ENCODE peak calls at places on chromosomes 3 and 15, in ten cellular contexts. K is heart left ventricle; Y is endothelial cell; S is head of caudate nucleus; M is activated naive CD4-positive, alpha-beta T cell treated with anti-CD3 and anti-CD28 coated beads, Interleukin-2, amount 50 U/mL, for 72 hours; N is amniotic stem cell; D is cortex of kidney; Z is NCI-H146; X is posterior cingulate gyrus; P is G401. V is an unnamed sample.

GRCh38 chr15:64134322-64134829 is 17.2 kb upstream of the SNX22 start:
- DNase-seq in K (no peak), Y (no peak), S (peak; percentile 92), M (no peak), N (no peak), D (no peak), Z (no peak), X (peak; percentile 95), P (peak; percentile 60), V (no peak)

GRCh38 chr3:23968467-23969184 is 23.5 kb downstream of the NR1D2 start:
- DNase-seq in K (no peak), Y (no peak), S (no peak), M (no peak), N (no peak), D (no peak), Z (no peak), X (no peak), P (no peak), V (no peak)

GRCh38 chr3:184352149-184352785 is 9.1 kb downstream of the CLCN2 start:
- DNase-seq in K (no peak), Y (no peak), S (no peak), M (no peak), N (no peak), D (no peak), Z (no peak), X (peak; percentile 70), P (no peak), V (no peak)

GRCh38 chr3:50317303-50317702 is 5.2 kb downstream of the HYAL2 start:
- DNase-seq in K (peak; percentile 14), Y (no peak), S (no peak), M (no peak), N (no peak), D (no peak), Z (no peak), X (peak; percentile 79), P (no peak), V (no peak)

GRCh38 chr3:151439652-151440125 is 21.2 kb downstream of the IGSF10 start:
- DNase-seq in K (no peak), Y (peak; percentile 46), S (peak; percentile 68), M (peak; percentile 35), N (peak; percentile 54), D (no peak), Z (peak; percentile 72), X (no peak), P (peak; percentile 41), V (peak; percentile 26)

GRCh38 chr3:66789584-66790237 is 208.4 kb upstream of the KBTBD8 start:
- DNase-seq in K (no peak), Y (no peak), S (no peak), M (no peak), N (no peak), D (no peak), Z (no peak), X (no peak), P (no peak), V (no peak)

GRCh38 chr15:75725719-75726607 is 13.3 kb upstream of the CSPG4 start:
- DNase-seq in K (no peak), Y (no peak), S (no peak), M (no peak), N (no peak), D (no peak), Z (no peak), X (peak; percentile 33), P (no peak), V (no peak)

GRCh38 chr3:150170843-150171513 is 200.3 kb upstream of the PFN2 start:
- DNase-seq in K (no peak), Y (no peak), S (peak; percentile 92), M (no peak), N (no peak), D (no peak), Z (peak; percentile 52), X (peak; percentile 98), P (no peak), V (no peak)

GRCh38 chr15:100247228-100248225 is 94.2 kb downstream of the ADAMTS17 start:
- DNase-seq in K (no peak), Y (no peak), S (no peak), M (no peak), N (no peak), D (no peak), Z (no peak), X (no peak), P (no peak), V (no peak)

GRCh38 chr3:195319060-195319459 is 48.1 kb upstream of the XXYLT1 start:
- DNase-seq in K (no peak), Y (no peak), S (no peak), M (no peak), N (no peak), D (no peak), Z (no peak), X (no peak), P (no peak), V (no peak)

GRCh38 chr15:63503739-63504246 is 600 bp upstream of the USP3 start:
- DNase-seq in K (peak; percentile 64), Y (peak; percentile 34), S (peak; percentile 83), M (peak; percentile 82), N (peak; percentile 53), D (no peak), Z (peak; percentile 69), X (peak; percentile 90), P (peak; percentile 51), V (no peak)

GRCh38 chr3:9012521-9012920 is 49.2 kb upstream of the RAD18 start:
- DNase-seq in K (no peak), Y (no peak), S (no peak), M (peak; percentile 11), N (no peak), D (no peak), Z (no peak), X (no peak), P (no peak), V (no peak)

GRCh38 chr3:67819447-67819846 is 165.0 kb upstream of the SUCLG2 start:
- DNase-seq in K (no peak), Y (no peak), S (no peak), M (no peak), N (no peak), D (no peak), Z (peak; percentile 24), X (no peak), P (no peak), V (no peak)

GRCh38 chr15:52527898-52528464 is 699 bp downstream of the MYO5A start:
- DNase-seq in K (no peak), Y (peak; percentile 13), S (peak; percentile 79), M (peak; percentile 34), N (peak; percentile 19), D (no peak), Z (peak; percentile 40), X (peak; percentile 89), P (peak; percentile 64), V (peak; percentile 41)

GRCh38 chr3:177294221-177294620 is 96.9 kb upstream of the TBL1XR1 start:
- DNase-seq in K (peak; percentile 75), Y (no peak), S (no peak), M (no peak), N (no peak), D (no peak), Z (no peak), X (no peak), P (peak; percentile 67), V (no peak)

GRCh38 chr3:150414273-150414672 is 6.2 kb downstream of the TSC22D2 start:
- DNase-seq in K (peak; percentile 38), Y (no peak), S (peak; percentile 84), M (no peak), N (peak; percentile 17), D (no peak), Z (no peak), X (peak; percentile 76), P (peak; percentile 37), V (no peak)

GRCh38 chr15:101294731-101295606 is at the start of gene SNRPA1:
- DNase-seq in K (peak; percentile 98), Y (peak; percentile 96), S (peak; percentile 98), M (peak; percentile 99), N (peak; percentile 93), D (peak; percentile 37), Z (peak; percentile 95), X (peak; percentile 99), P (peak; percentile 87), V (peak; percentile 69)

GRCh38 chr15:95174880-95175279 is 943.5 kb downstream of the MCTP2 start:
- DNase-seq in K (no peak), Y (no peak), S (no peak), M (no peak), N (no peak), D (no peak), Z (no peak), X (no peak), P (no peak), V (no peak)

GRCh38 chr3:118818386-118818785 is 216.3 kb downstream of the IGSF11 start:
- DNase-seq in K (no peak), Y (no peak), S (no peak), M (no peak), N (peak; percentile 40), D (no peak), Z (no peak), X (no peak), P (no peak), V (no peak)

GRCh38 chr3:169104972-169105371 is 558.5 kb downstream of the MECOM start:
- DNase-seq in K (no peak), Y (no peak), S (no peak), M (no peak), N (no peak), D (no peak), Z (no peak), X (no peak), P (no peak), V (no peak)

GRCh38 chr3:155548194-155548593 is 196.7 kb downstream of the PLCH1 start:
- DNase-seq in K (no peak), Y (no peak), S (no peak), M (no peak), N (peak; percentile 20), D (no peak), Z (no peak), X (no peak), P (no peak), V (peak; percentile 20)

GRCh38 chr3:56205406-56205805 is 262.9 kb downstream of the ERC2 start:
- DNase-seq in K (no peak), Y (no peak), S (no peak), M (no peak), N (no peak), D (no peak), Z (no peak), X (no peak), P (no peak), V (no peak)

GRCh38 chr3:153756816-153757215 is 364.4 kb upstream of the ARHGEF26 start:
- DNase-seq in K (no peak), Y (no peak), S (no peak), M (no peak), N (peak; percentile 19), D (no peak), Z (no peak), X (no peak), P (no peak), V (peak; percentile 7)

GRCh38 chr3:116005404-116005803 is 382.1 kb downstream of the GAP43 start:
- DNase-seq in K (no peak), Y (no peak), S (no peak), M (no peak), N (peak; percentile 73), D (no peak), Z (no peak), X (peak; percentile 89), P (no peak), V (peak; percentile 31)

GRCh38 chr15:77010312-77010686 is 15.4 kb downstream of the PSTPIP1 start:
- DNase-seq in K (no peak), Y (no peak), S (no peak), M (no peak), N (no peak), D (no peak), Z (peak; percentile 49), X (peak; percentile 70), P (no peak), V (no peak)

GRCh38 chr3:148450819-148451218 is 246.9 kb upstream of the AGTR1 start:
- DNase-seq in K (no peak), Y (no peak), S (no peak), M (no peak), N (no peak), D (no peak), Z (peak; percentile 81), X (no peak), P (no peak), V (no peak)

GRCh38 chr3:56919797-56920195 is 118.0 kb upstream of the ARHGEF3 start:
- DNase-seq in K (no peak), Y (no peak), S (no peak), M (no peak), N (no peak), D (no peak), Z (no peak), X (no peak), P (no peak), V (no peak)

GRCh38 chr3:33041909-33042308 is 55.0 kb downstream of the GLB1 start:
- DNase-seq in K (no peak), Y (no peak), S (no peak), M (no peak), N (no peak), D (no peak), Z (no peak), X (no peak), P (no peak), V (no peak)